ENCODE peak calls at places on chromosomes 4 and X, in nine cellular contexts. One of them, this sample, is unnamed. For H3K9me3, the result is how much of the 10 kb centered on the place peaks cover.

GRCh38 chr4:134906404-134907023 is 704.9 kb upstream of the PABPC4L start:
- DNase-seq in Karpas-422: no peak
- DNase-seq in GM23248: no peak
- DNase-seq in lung: no peak
- DNase-seq in pancreas: no peak
- DNase-seq in effector memory CD4-positive, alpha-beta T cell: no peak
- DNase-seq in SK-N-SH: peak
- DNase-seq in body of pancreas: no peak
- DNase-seq in IMR-90: no peak
- DNase-seq in this sample: no peak

GRCh38 chr4:2304877-2305561 is 43.1 kb upstream of the MXD4 start:
- DNase-seq in pancreas: peak
- DNase-seq in GM23248: no peak
- DNase-seq in lung: peak
- DNase-seq in IMR-90: no peak
- DNase-seq in Karpas-422: no peak
- DNase-seq in effector memory CD4-positive, alpha-beta T cell: no peak
- DNase-seq in SK-N-SH: no peak
- DNase-seq in body of pancreas: no peak
- DNase-seq in this sample: no peak

GRCh38 chrX:41825796-41826195 is 97.6 kb downstream of the CASK start:
- DNase-seq in GM23248: no peak
- DNase-seq in body of pancreas: no peak
- DNase-seq in IMR-90: no peak
- DNase-seq in lung: no peak
- DNase-seq in Karpas-422: no peak
- DNase-seq in pancreas: no peak
- DNase-seq in effector memory CD4-positive, alpha-beta T cell: no peak
- DNase-seq in SK-N-SH: no peak
- DNase-seq in this sample: no peak

GRCh38 chr4:142567199-142567598 is 278.9 kb downstream of the INPP4B start:
- DNase-seq in body of pancreas: no peak
- DNase-seq in effector memory CD4-positive, alpha-beta T cell: peak
- DNase-seq in IMR-90: no peak
- DNase-seq in SK-N-SH: no peak
- DNase-seq in lung: no peak
- DNase-seq in pancreas: no peak
- DNase-seq in Karpas-422: no peak
- DNase-seq in GM23248: peak
- DNase-seq in this sample: no peak

GRCh38 chr4:182478475-182478874 is 235.3 kb downstream of the TENM3 start:
- DNase-seq in SK-N-SH: peak
- DNase-seq in effector memory CD4-positive, alpha-beta T cell: no peak
- DNase-seq in pancreas: no peak
- DNase-seq in lung: no peak
- DNase-seq in IMR-90: peak
- DNase-seq in GM23248: peak
- DNase-seq in Karpas-422: peak
- DNase-seq in body of pancreas: no peak
- DNase-seq in this sample: no peak

GRCh38 chr4:26268246-26268645 is 52.6 kb upstream of the RBPJ start:
- DNase-seq in effector memory CD4-positive, alpha-beta T cell: no peak
- DNase-seq in Karpas-422: no peak
- DNase-seq in lung: no peak
- DNase-seq in body of pancreas: no peak
- DNase-seq in GM23248: peak
- DNase-seq in SK-N-SH: no peak
- DNase-seq in pancreas: no peak
- DNase-seq in IMR-90: no peak
- DNase-seq in this sample: no peak

GRCh38 chr4:140098481-140099132 is 55.4 kb downstream of the MAML3 start:
- DNase-seq in effector memory CD4-positive, alpha-beta T cell: no peak
- DNase-seq in lung: no peak
- DNase-seq in Karpas-422: peak
- DNase-seq in pancreas: no peak
- DNase-seq in SK-N-SH: no peak
- DNase-seq in IMR-90: peak
- DNase-seq in GM23248: peak
- DNase-seq in body of pancreas: no peak
- DNase-seq in this sample: no peak

GRCh38 chrX:117120700-117121099 is 657.9 kb upstream of the CT83 start:
- DNase-seq in SK-N-SH: no peak
- DNase-seq in GM23248: no peak
- DNase-seq in effector memory CD4-positive, alpha-beta T cell: no peak
- DNase-seq in pancreas: no peak
- DNase-seq in Karpas-422: no peak
- DNase-seq in IMR-90: no peak
- DNase-seq in body of pancreas: no peak
- DNase-seq in lung: no peak
- DNase-seq in this sample: no peak

GRCh38 chrX:20248592-20249192 is 18.0 kb downstream of the RPS6KA3 start:
- DNase-seq in IMR-90: no peak
- DNase-seq in Karpas-422: no peak
- DNase-seq in pancreas: no peak
- DNase-seq in effector memory CD4-positive, alpha-beta T cell: no peak
- DNase-seq in lung: no peak
- DNase-seq in body of pancreas: no peak
- DNase-seq in GM23248: no peak
- DNase-seq in SK-N-SH: no peak
- DNase-seq in this sample: no peak

GRCh38 chr4:5192271-5192670 is 141.0 kb downstream of the STK32B start:
- DNase-seq in lung: no peak
- DNase-seq in Karpas-422: no peak
- DNase-seq in effector memory CD4-positive, alpha-beta T cell: no peak
- DNase-seq in IMR-90: no peak
- DNase-seq in GM23248: no peak
- DNase-seq in pancreas: no peak
- DNase-seq in body of pancreas: no peak
- DNase-seq in SK-N-SH: no peak
- DNase-seq in this sample: no peak

GRCh38 chr4:23279377-23279988 is 586.7 kb downstream of the GBA3 start:
- DNase-seq in pancreas: no peak
- DNase-seq in SK-N-SH: no peak
- DNase-seq in lung: no peak
- DNase-seq in GM23248: no peak
- DNase-seq in IMR-90: no peak
- DNase-seq in Karpas-422: no peak
- DNase-seq in effector memory CD4-positive, alpha-beta T cell: no peak
- DNase-seq in body of pancreas: no peak
- DNase-seq in this sample: no peak

GRCh38 chr4:140351778-140352177 is 21.7 kb upstream of the SCOC start:
- DNase-seq in effector memory CD4-positive, alpha-beta T cell: no peak
- DNase-seq in body of pancreas: no peak
- DNase-seq in lung: no peak
- DNase-seq in SK-N-SH: no peak
- DNase-seq in IMR-90: no peak
- DNase-seq in Karpas-422: no peak
- DNase-seq in GM23248: no peak
- DNase-seq in pancreas: no peak
- DNase-seq in this sample: no peak

GRCh38 chr4:77920371-77920770 is 57.7 kb downstream of the MRPL1 start:
- DNase-seq in GM23248: no peak
- DNase-seq in IMR-90: no peak
- DNase-seq in Karpas-422: no peak
- DNase-seq in pancreas: no peak
- DNase-seq in effector memory CD4-positive, alpha-beta T cell: no peak
- DNase-seq in body of pancreas: no peak
- DNase-seq in SK-N-SH: no peak
- DNase-seq in lung: no peak
- DNase-seq in this sample: no peak

GRCh38 chrX:136457303-136457917 is 30.3 kb upstream of the BRS3 start:
- DNase-seq in effector memory CD4-positive, alpha-beta T cell: no peak
- DNase-seq in IMR-90: no peak
- DNase-seq in GM23248: no peak
- DNase-seq in body of pancreas: no peak
- DNase-seq in Karpas-422: no peak
- DNase-seq in lung: no peak
- DNase-seq in pancreas: no peak
- DNase-seq in SK-N-SH: no peak
- DNase-seq in this sample: no peak

GRCh38 chr4:92012899-92013867 is 290.6 kb upstream of the GRID2 start:
- DNase-seq in IMR-90: no peak
- DNase-seq in effector memory CD4-positive, alpha-beta T cell: no peak
- DNase-seq in lung: peak
- DNase-seq in Karpas-422: no peak
- DNase-seq in GM23248: no peak
- DNase-seq in SK-N-SH: no peak
- DNase-seq in body of pancreas: peak
- DNase-seq in pancreas: peak
- DNase-seq in this sample: no peak

GRCh38 chr4:163991268-163991667 is 496.8 kb downstream of the TMA16 start:
- DNase-seq in pancreas: no peak
- DNase-seq in effector memory CD4-positive, alpha-beta T cell: no peak
- DNase-seq in lung: no peak
- DNase-seq in body of pancreas: no peak
- DNase-seq in SK-N-SH: no peak
- DNase-seq in IMR-90: no peak
- DNase-seq in GM23248: no peak
- DNase-seq in Karpas-422: no peak
- DNase-seq in this sample: no peak

GRCh38 chr4:3270141-3270611 is 21.2 kb downstream of the MSANTD1 start:
- DNase-seq in SK-N-SH: peak
- DNase-seq in GM23248: no peak
- DNase-seq in IMR-90: no peak
- DNase-seq in effector memory CD4-positive, alpha-beta T cell: no peak
- DNase-seq in lung: no peak
- DNase-seq in pancreas: peak
- DNase-seq in body of pancreas: peak
- DNase-seq in Karpas-422: no peak
- DNase-seq in this sample: no peak

GRCh38 chrX:74527344-74527743 is 87.1 kb downstream of the RLIM start:
- DNase-seq in body of pancreas: no peak
- DNase-seq in effector memory CD4-positive, alpha-beta T cell: no peak
- DNase-seq in pancreas: no peak
- DNase-seq in lung: no peak
- DNase-seq in Karpas-422: no peak
- DNase-seq in GM23248: no peak
- DNase-seq in IMR-90: no peak
- DNase-seq in SK-N-SH: no peak
- DNase-seq in this sample: no peak

GRCh38 chr4:58602701-58603359 is 1492.6 kb upstream of the IGFBP7 start:
- DNase-seq in effector memory CD4-positive, alpha-beta T cell: no peak
- DNase-seq in GM23248: no peak
- DNase-seq in SK-N-SH: no peak
- DNase-seq in IMR-90: no peak
- DNase-seq in pancreas: no peak
- DNase-seq in Karpas-422: no peak
- DNase-seq in body of pancreas: no peak
- DNase-seq in lung: no peak
- DNase-seq in this sample: no peak

DNA sequence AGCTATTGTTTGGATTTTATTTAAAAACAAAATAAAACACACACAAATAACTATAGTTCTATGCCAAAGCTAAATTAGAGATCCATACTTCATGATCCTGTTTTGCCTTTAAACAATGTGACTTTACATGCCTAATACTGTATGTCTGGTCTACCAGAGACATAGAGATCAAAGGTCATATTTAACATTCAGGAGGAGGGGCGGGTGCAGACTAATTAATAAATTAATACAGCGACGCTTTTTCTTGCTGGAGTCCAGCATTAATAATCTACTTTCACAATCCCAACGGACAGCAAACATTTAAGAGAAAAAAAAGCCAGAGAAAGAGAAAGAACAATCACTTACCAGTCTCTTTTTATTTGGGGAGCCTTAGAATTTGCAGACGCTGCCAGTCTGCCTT is 533 bp downstream of the CXXC4 start:
- DNase-seq in pancreas: no peak
- DNase-seq in SK-N-SH: no peak
- DNase-seq in body of pancreas: no peak
- DNase-seq in Karpas-422: no peak
- DNase-seq in IMR-90: no peak
- DNase-seq in effector memory CD4-positive, alpha-beta T cell: no peak
- DNase-seq in GM23248: peak
- DNase-seq in lung: no peak
- DNase-seq in this sample: no peak
- H3K4me3 ChIP-seq in pancreas: peak
- H3K4me3 ChIP-seq in SK-N-SH: peak
- H3K4me3 ChIP-seq in body of pancreas: no peak
- H3K4me3 ChIP-seq in Karpas-422: no peak
- H3K4me3 ChIP-seq in IMR-90: no peak
- H3K4me3 ChIP-seq in effector memory CD4-positive, alpha-beta T cell: no peak
- H3K4me3 ChIP-seq in GM23248: peak
- H3K4me3 ChIP-seq in lung: no peak
- H3K4me3 ChIP-seq in this sample: no peak

GRCh38 chrX:66675541-66675940 is 36.7 kb upstream of the EDA2R start:
- DNase-seq in body of pancreas: no peak
- DNase-seq in GM23248: peak
- DNase-seq in IMR-90: no peak
- DNase-seq in lung: no peak
- DNase-seq in pancreas: no peak
- DNase-seq in SK-N-SH: no peak
- DNase-seq in Karpas-422: no peak
- DNase-seq in effector memory CD4-positive, alpha-beta T cell: no peak
- DNase-seq in this sample: no peak
- H3K9me3 ChIP-seq in body of pancreas: under half
- H3K9me3 ChIP-seq in GM23248: under half
- H3K9me3 ChIP-seq in IMR-90: under half
- H3K9me3 ChIP-seq in lung: under half
- H3K9me3 ChIP-seq in pancreas: under half
- H3K9me3 ChIP-seq in SK-N-SH: under half
- H3K9me3 ChIP-seq in Karpas-422: half or more
- H3K9me3 ChIP-seq in effector memory CD4-positive, alpha-beta T cell: under half
- H3K9me3 ChIP-seq in this sample: under half

DNA sequence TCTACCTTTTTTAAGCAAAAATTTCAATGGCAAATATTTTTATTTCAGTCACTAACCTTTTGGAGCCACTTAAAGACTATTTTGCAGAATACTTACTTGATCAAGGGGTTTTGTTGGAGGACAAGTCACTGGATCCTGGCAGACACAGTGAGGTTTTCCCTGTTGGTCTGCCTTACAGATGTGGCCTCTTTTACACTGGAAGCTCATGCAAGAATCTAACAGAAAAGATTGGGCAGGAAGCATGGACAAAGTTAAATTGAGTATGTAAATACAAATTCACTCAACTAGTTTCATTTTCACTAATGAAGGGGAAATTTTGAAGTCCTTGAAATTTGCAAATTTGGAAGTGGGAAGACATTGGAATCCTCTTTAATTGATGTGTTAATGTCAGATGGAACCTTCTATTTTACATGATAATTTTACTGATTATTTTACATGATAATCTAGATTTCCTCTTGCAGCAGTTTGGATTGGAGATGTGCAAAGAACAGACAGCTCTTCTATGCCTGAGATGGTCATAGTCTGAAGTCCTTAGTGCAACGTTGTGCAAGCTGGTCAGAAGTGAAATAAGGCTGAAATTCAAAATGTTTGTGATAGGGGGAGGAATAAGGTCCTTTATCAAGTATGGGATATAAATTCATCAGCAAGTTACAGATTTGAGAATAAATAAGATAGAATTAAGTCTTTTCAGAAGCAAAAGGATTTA is 38.4 kb downstream of the SPARCL1 start:
- DNase-seq in lung: no peak
- DNase-seq in GM23248: no peak
- DNase-seq in body of pancreas: no peak
- DNase-seq in effector memory CD4-positive, alpha-beta T cell: no peak
- DNase-seq in SK-N-SH: no peak
- DNase-seq in IMR-90: no peak
- DNase-seq in pancreas: no peak
- DNase-seq in Karpas-422: no peak
- DNase-seq in this sample: no peak
- H3K4me3 ChIP-seq in lung: no peak
- H3K4me3 ChIP-seq in GM23248: no peak
- H3K4me3 ChIP-seq in body of pancreas: no peak
- H3K4me3 ChIP-seq in effector memory CD4-positive, alpha-beta T cell: no peak
- H3K4me3 ChIP-seq in SK-N-SH: no peak
- H3K4me3 ChIP-seq in IMR-90: no peak
- H3K4me3 ChIP-seq in pancreas: no peak
- H3K4me3 ChIP-seq in Karpas-422: no peak
- H3K4me3 ChIP-seq in this sample: no peak

GRCh38 chrX:68717663-68718442 is 70.4 kb downstream of the STARD8 start:
- DNase-seq in GM23248: no peak
- DNase-seq in IMR-90: no peak
- DNase-seq in effector memory CD4-positive, alpha-beta T cell: no peak
- DNase-seq in lung: no peak
- DNase-seq in Karpas-422: no peak
- DNase-seq in SK-N-SH: no peak
- DNase-seq in pancreas: no peak
- DNase-seq in body of pancreas: no peak
- DNase-seq in this sample: peak
- H3K9me3 ChIP-seq in GM23248: under half
- H3K9me3 ChIP-seq in IMR-90: under half
- H3K9me3 ChIP-seq in effector memory CD4-positive, alpha-beta T cell: under half
- H3K9me3 ChIP-seq in lung: under half
- H3K9me3 ChIP-seq in Karpas-422: under half
- H3K9me3 ChIP-seq in SK-N-SH: under half
- H3K9me3 ChIP-seq in pancreas: under half
- H3K9me3 ChIP-seq in body of pancreas: under half
- H3K9me3 ChIP-seq in this sample: under half

This sample was measured in adrenal gland.